ENCODE peak calls at places on chromosomes 3 and 15, in five cellular contexts. N, Q, H, M and B are unnamed samples.
A peak's percentile ranks its signal among the peaks of the same experiment; 100 is the strongest.

GRCh38 chr15:74482661-74483060 is 21.7 kb upstream of the UBL7 start:
- DNase-seq in M (no peak), N (peak; percentile 66), H (no peak), Q (no peak), B (no peak)

GRCh38 chr15:100693451-100693850 is 91.1 kb downstream of the ASB7 start:
- DNase-seq in N (peak; percentile 8), M (no peak), Q (no peak), H (no peak), B (no peak)

GRCh38 chr3:61829301-61830110 is 268.1 kb downstream of the PTPRG start:
- DNase-seq in M (no peak), H (no peak), Q (no peak), N (no peak), B (no peak)

GRCh38 chr15:41983221-41983620 is 10.9 kb upstream of the EHD4 start:
- DNase-seq in N (no peak), M (no peak), H (no peak), Q (no peak), B (no peak)

GRCh38 chr3:30043156-30043555 is 563.2 kb upstream of the TGFBR2 start:
- DNase-seq in H (no peak), M (no peak), N (no peak), Q (no peak), B (no peak)

GRCh38 chr3:143247007-143247563 is 127.5 kb downstream of the CHST2 start:
- DNase-seq in N (no peak), M (no peak), Q (no peak), H (no peak), B (no peak)

GRCh38 chr3:160010578-160010977 is 21.9 kb downstream of the IL12A start:
- DNase-seq in Q (no peak), N (no peak), H (no peak), M (no peak), B (no peak)

GRCh38 chr3:32220006-32220405 is 18.5 kb upstream of the CMTM8 start:
- DNase-seq in H (no peak), N (no peak), M (no peak), Q (no peak), B (no peak)

GRCh38 chr3:124881976-124882697 is 5.0 kb downstream of the ITGB5 start:
- DNase-seq in N (no peak), Q (no peak), H (no peak), M (no peak), B (no peak)

GRCh38 chr3:179655236-179655635 is 2.4 kb downstream of the USP13 start:
- DNase-seq in M (no peak), H (no peak), N (no peak), Q (no peak), B (no peak)

GRCh38 chr3:179651687-179652466 is 963 bp upstream of the USP13 start:
- DNase-seq in Q (no peak), M (no peak), N (no peak), H (no peak), B (no peak)

GRCh38 chr3:179653777-179654117 is 907 bp downstream of the USP13 start:
- DNase-seq in N (no peak), M (peak; percentile 7), Q (no peak), H (no peak), B (peak; percentile 30)

GRCh38 chr3:179653106-179653776 is 401 bp downstream of the USP13 start:
- DNase-seq in Q (peak; percentile 44), M (peak; percentile 24), H (peak; percentile 47), N (peak; percentile 72), B (peak; percentile 85)

DNA sequence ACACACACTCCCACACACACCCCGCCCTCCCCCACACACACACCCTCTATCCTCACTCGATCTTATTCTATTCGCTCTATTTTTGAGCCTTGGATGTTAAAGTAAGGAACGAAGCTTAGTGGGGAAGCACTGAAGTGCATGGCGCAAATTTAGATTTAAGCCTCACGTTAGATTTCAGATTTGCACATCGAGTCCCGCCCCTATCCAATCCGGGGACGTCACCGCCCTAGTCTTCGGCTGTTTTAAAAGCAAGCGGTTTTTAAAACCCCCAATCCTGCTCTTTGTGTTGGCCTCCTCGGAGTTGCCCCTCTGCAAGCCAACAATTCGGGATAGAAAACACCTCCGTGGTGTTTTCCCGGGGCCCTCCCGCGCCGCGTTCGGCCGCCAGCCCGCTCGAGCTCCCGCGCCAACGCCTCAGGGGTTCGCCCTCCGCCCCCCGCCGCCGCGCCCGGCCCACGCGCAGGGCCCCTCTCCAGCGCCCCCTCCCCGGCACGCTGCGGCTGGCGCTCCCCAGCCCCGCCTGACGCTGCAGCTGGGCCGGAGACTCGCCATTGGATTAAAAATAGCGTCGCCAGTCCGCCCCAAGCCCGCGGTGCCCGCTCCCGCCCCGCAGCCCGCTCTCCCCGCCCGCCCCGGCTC is at the start of gene USP13:
- DNase-seq in M (peak; percentile 48), Q (peak; percentile 34), H (peak; percentile 37), N (peak; percentile 76), B (peak; percentile 84)
- TF ChIP-seq CTCF in M (peak; percentile 4), Q (no peak), H (no peak), N (no peak), B (no peak)

GRCh38 chr3:23479615-23480323 is 276.6 kb downstream of the UBE2E2 start:
- DNase-seq in Q (no peak), H (no peak), N (no peak), M (no peak), B (no peak)
- TF ChIP-seq CTCF in Q (no peak), H (no peak), N (no peak), M (no peak), B (no peak)

DNA sequence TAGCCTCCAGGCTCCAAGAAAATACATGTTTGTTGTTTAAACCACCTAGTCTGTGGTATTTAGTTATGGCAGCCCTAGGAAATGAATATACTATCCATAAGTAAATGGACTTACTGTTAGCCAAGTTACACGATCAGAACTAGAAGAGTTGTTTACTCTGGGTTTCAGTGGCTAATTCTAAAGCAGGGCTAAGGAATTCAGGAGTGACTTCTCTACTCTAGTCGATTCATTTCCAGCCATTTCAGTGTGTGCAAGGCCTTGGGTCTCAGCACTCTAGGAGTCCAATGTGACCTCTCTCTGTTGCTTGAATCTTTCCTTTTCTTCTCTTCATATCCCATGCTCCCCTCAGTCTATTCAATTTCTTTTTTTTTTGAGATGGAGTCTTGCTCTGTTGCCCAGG is 66.7 kb downstream of the BHLHE40 start:
- DNase-seq in N (no peak), H (no peak), M (no peak), Q (no peak), B (no peak)
- TF ChIP-seq CTCF in N (no peak), H (no peak), M (no peak), Q (no peak), B (no peak)

GRCh38 chr3:47245271-47245670 is 37.3 kb downstream of the KIF9 start:
- DNase-seq in N (no peak), Q (no peak), H (no peak), M (no peak), B (no peak)

GRCh38 chr3:47251689-47252088 is 30.9 kb downstream of the KIF9 start:
- DNase-seq in H (no peak), N (no peak), M (no peak), Q (no peak), B (no peak)

GRCh38 chr3:47244531-47245100 is 38.0 kb downstream of the KIF9 start:
- DNase-seq in Q (no peak), M (no peak), N (no peak), H (no peak), B (no peak)

GRCh38 chr3:47247131-47248064 is 35.2 kb downstream of the KIF9 start:
- DNase-seq in Q (no peak), H (no peak), M (no peak), N (no peak), B (no peak)

DNA sequence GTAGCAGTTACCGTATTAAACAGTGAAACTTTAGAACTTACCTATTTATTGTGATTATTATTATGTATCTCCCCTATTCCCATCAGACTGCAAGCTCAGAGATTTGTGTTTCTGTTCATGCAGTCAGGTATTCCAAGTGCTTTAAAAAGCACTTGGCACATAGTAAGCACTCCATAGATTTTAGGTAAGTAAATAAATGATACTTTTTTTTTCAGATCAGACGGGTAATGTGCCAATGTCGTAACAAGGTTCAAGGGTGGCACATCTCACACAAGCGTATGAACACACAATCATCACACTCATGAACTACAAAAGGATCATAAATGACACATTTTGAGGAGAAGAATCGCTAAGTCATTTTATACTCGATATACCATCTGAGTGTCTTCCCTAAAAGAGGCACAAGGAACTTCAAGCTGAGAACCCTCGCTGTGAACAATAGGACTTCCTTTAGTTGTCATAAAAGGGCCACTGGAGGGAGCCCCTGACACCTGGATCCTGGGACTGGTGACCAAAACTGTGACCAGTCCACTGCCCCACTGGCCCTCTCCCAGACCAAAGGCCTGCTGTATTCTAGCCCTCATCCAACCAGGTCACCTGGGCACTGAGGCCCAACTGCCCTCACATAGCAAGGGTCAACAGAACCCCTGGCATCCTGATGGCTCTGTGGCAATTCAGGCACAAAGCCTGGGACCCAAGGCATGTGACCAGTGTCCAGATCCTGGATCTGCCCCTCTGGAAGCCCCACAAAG is 32.1 kb downstream of the KIF9 start:
- DNase-seq in Q (no peak), M (peak; percentile 28), N (peak; percentile 75), H (no peak), B (peak; percentile 29)
- TF ChIP-seq CTCF in Q (no peak), M (peak; percentile 32), N (peak; percentile 63), H (peak; percentile 51), B (peak; percentile 24)

GRCh38 chr15:89364741-89365450 is 30.3 kb upstream of the POLG start:
- DNase-seq in M (no peak), N (no peak), Q (no peak), H (no peak), B (no peak)
- TF ChIP-seq CTCF in M (no peak), N (no peak), Q (no peak), H (no peak), B (no peak)

GRCh38 chr3:127556565-127556964 is 34.0 kb downstream of the TPRA1 start:
- DNase-seq in H (no peak), M (no peak), Q (no peak), N (peak; percentile 65), B (no peak)
- TF ChIP-seq CTCF in H (no peak), M (peak; percentile 11), Q (no peak), N (peak; percentile 69), B (no peak)

GRCh38 chr3:104604326-104605010 is 762.2 kb upstream of the ALCAM start:
- DNase-seq in H (no peak), M (no peak), Q (no peak), N (no peak), B (no peak)
- TF ChIP-seq CTCF in H (peak; percentile 58), M (no peak), Q (no peak), N (peak; percentile 61), B (peak; percentile 30)

GRCh38 chr3:140762751-140763150 is 84.9 kb downstream of the TRIM42 start:
- DNase-seq in H (no peak), Q (no peak), N (no peak), M (no peak), B (no peak)

GRCh38 chr3:140767536-140767935 is 89.7 kb downstream of the TRIM42 start:
- DNase-seq in M (no peak), Q (no peak), N (no peak), H (no peak), B (no peak)

GRCh38 chr3:140768921-140769320 is 91.1 kb downstream of the TRIM42 start:
- DNase-seq in N (no peak), H (no peak), Q (no peak), M (no peak), B (no peak)

GRCh38 chr3:140766465-140766864 is 88.6 kb downstream of the TRIM42 start:
- DNase-seq in Q (no peak), M (no peak), N (no peak), H (no peak), B (no peak)

GRCh38 chr3:140765246-140765645 is 87.4 kb downstream of the TRIM42 start:
- DNase-seq in H (no peak), N (no peak), Q (no peak), M (no peak), B (no peak)
- TF ChIP-seq CTCF in H (no peak), N (no peak), Q (no peak), M (no peak), B (no peak)